ENCODE peak calls at places on chromosomes 7 and 10, in five cellular contexts. D, Y, C, L and J are unnamed samples.

GRCh38 chr10:121927361-121927840 is 430 bp downstream of the ATE1 start:
- DNase-seq in C (peak), D (peak), L (peak), Y (peak), J (peak)

GRCh38 chr10:71608863-71609768 is 110.5 kb downstream of the C10orf105 start:
- DNase-seq in Y (peak), D (peak), C (peak), L (peak), J (peak)

GRCh38 chr7:19744075-19744474 is 29.3 kb downstream of the TMEM196 start:
- DNase-seq in Y (no peak), D (no peak), C (no peak), L (no peak), J (no peak)

GRCh38 chr10:14583252-14583651 is 191.4 kb downstream of the FAM107B start:
- DNase-seq in D (no peak), C (no peak), Y (no peak), L (no peak), J (no peak)

GRCh38 chr10:8453587-8453986 is 399.1 kb downstream of the GATA3 start:
- DNase-seq in Y (no peak), C (no peak), D (no peak), L (no peak), J (peak)

GRCh38 chr7:105916603-105917002 is 40.2 kb upstream of the ATXN7L1 start:
- DNase-seq in C (peak), L (no peak), D (no peak), Y (no peak), J (no peak)

GRCh38 chr10:11177926-11178453 is 160.3 kb downstream of the CELF2 start:
- DNase-seq in L (peak), Y (no peak), C (no peak), D (no peak), J (no peak)

GRCh38 chr7:35003679-35004278 is 33.5 kb downstream of the DPY19L1 start:
- DNase-seq in D (peak), L (peak), C (peak), Y (no peak), J (peak)

GRCh38 chr7:105389090-105389650 is 449 bp upstream of the SRPK2 start:
- DNase-seq in Y (peak), D (peak), C (peak), L (peak), J (peak)

GRCh38 chr7:5595545-5596045 is 172.0 kb upstream of the TNRC18 start:
- DNase-seq in C (no peak), Y (no peak), L (peak), D (no peak), J (no peak)

GRCh38 chr7:151310578-151310977 is 31.0 kb upstream of the NUB1 start:
- DNase-seq in C (no peak), D (no peak), L (peak), Y (no peak), J (peak)

GRCh38 chr7:119802147-119802546 is 470.8 kb upstream of the KCND2 start:
- DNase-seq in Y (no peak), L (no peak), D (no peak), C (no peak), J (no peak)

GRCh38 chr7:80372415-80372814 is 139.4 kb downstream of the GNAT3 start:
- DNase-seq in C (peak), L (no peak), D (no peak), Y (no peak), J (no peak)

GRCh38 chr10:124523301-124523871 is 61.8 kb downstream of the LHPP start:
- DNase-seq in L (no peak), Y (no peak), C (no peak), D (peak), J (no peak)

GRCh38 chr7:126792501-126792900 is 460.2 kb downstream of the GRM8 start:
- DNase-seq in L (no peak), Y (no peak), C (no peak), D (no peak), J (no peak)

GRCh38 chr10:36473122-36473521 is 652.3 kb upstream of the ANKRD30A start:
- DNase-seq in D (no peak), L (no peak), Y (no peak), C (no peak), J (no peak)

GRCh38 chr7:80548790-80549530 is 37.1 kb upstream of the GNAT3 start:
- DNase-seq in C (no peak), Y (no peak), D (no peak), L (no peak), J (no peak)

GRCh38 chr7:25288536-25289283 is 60.4 kb upstream of the NPVF start:
- DNase-seq in Y (no peak), C (no peak), D (no peak), L (no peak), J (no peak)

GRCh38 chr10:102809753-102810152 is 27.5 kb downstream of the CYP17A1 start:
- DNase-seq in C (no peak), D (no peak), L (no peak), Y (no peak), J (no peak)

GRCh38 chr7:100632951-100633717 is 8.2 kb downstream of the TFR2 start:
- DNase-seq in D (no peak), L (peak), Y (peak), C (peak), J (peak)

GRCh38 chr10:3516626-3517255 is 268.3 kb downstream of the KLF6 start:
- DNase-seq in D (no peak), Y (no peak), L (no peak), C (peak), J (no peak)

GRCh38 chr7:32275216-32275979 is 205.2 kb upstream of the PDE1C start:
- DNase-seq in L (peak), C (no peak), D (no peak), Y (no peak), J (no peak)

GRCh38 chr7:152424348-152425108 is 11.3 kb downstream of the KMT2C start:
- DNase-seq in D (no peak), Y (no peak), L (no peak), C (peak), J (no peak)

GRCh38 chr10:29932991-29933390 is 126.4 kb downstream of the JCAD start:
- DNase-seq in L (no peak), Y (no peak), C (no peak), D (no peak), J (no peak)

GRCh38 chr10:47453435-47454293 is 30.3 kb downstream of the ANXA8 start:
- DNase-seq in L (no peak), C (no peak), Y (peak), D (no peak), J (no peak)

GRCh38 chr7:44477063-44477830 is 13.2 kb downstream of the NUDCD3 start:
- DNase-seq in L (peak), D (no peak), Y (peak), C (peak), J (peak)

GRCh38 chr7:151517601-151518104 is 2.0 kb downstream of the RHEB start:
- DNase-seq in D (no peak), L (peak), C (no peak), Y (no peak), J (no peak)

GRCh38 chr7:144391823-144392255 is 11.7 kb downstream of the NOBOX start:
- DNase-seq in D (peak), Y (no peak), C (peak), L (peak), J (no peak)

GRCh38 chr7:140604076-140604475 is 36.5 kb downstream of the DENND2A start:
- DNase-seq in Y (no peak), D (no peak), C (no peak), L (no peak), J (no peak)

GRCh38 chr7:151740180-151740845 is 136.6 kb downstream of the PRKAG2 start:
- DNase-seq in L (peak), C (no peak), D (no peak), Y (no peak), J (no peak)

GRCh38 chr10:94042001-94042813 is 48.5 kb downstream of the PLCE1 start:
- DNase-seq in D (no peak), L (peak), C (peak), Y (peak), J (peak)
- TF ChIP-seq CTCF in D (peak), L (no peak), C (peak), Y (no peak), J (no peak)

GRCh38 chr7:2804227-2804763 is 39.8 kb downstream of the GNA12 start:
- DNase-seq in D (no peak), Y (no peak), C (no peak), L (no peak), J (no peak)
- TF ChIP-seq CTCF in D (no peak), Y (peak), C (no peak), L (no peak), J (no peak)

GRCh38 chr10:48506147-48506917 is 98.5 kb downstream of the ARHGAP22 start:
- DNase-seq in C (peak), L (peak), Y (peak), D (no peak), J (peak)
- TF ChIP-seq CTCF in C (peak), L (peak), Y (peak), D (no peak), J (peak)

GRCh38 chr10:5683065-5683464 is 1.6 kb upstream of the TASOR2 start:
- DNase-seq in D (no peak), C (no peak), L (no peak), Y (no peak), J (no peak)

GRCh38 chr10:5684318-5684970 is at the start of gene TASOR2:
- DNase-seq in L (peak), Y (peak), D (peak), C (peak), J (peak)

GRCh38 chr10:5685764-5686240 is 1.2 kb downstream of the TASOR2 start:
- DNase-seq in L (no peak), C (peak), Y (no peak), D (no peak), J (no peak)

GRCh38 chr10:5681930-5682329 is 2.7 kb upstream of the TASOR2 start:
- DNase-seq in Y (no peak), D (no peak), L (no peak), C (no peak), J (no peak)

GRCh38 chr10:5684971-5685763 is 529 bp downstream of the TASOR2 start:
- DNase-seq in L (peak), Y (peak), D (peak), C (peak), J (peak)
- TF ChIP-seq CTCF in L (peak), Y (peak), D (peak), C (peak), J (peak)

GRCh38 chr7:158816995-158817394 is 12.3 kb downstream of the ESYT2 start:
- DNase-seq in D (no peak), C (no peak), Y (no peak), L (no peak), J (peak)
- TF ChIP-seq CTCF in D (no peak), C (no peak), Y (no peak), L (no peak), J (no peak)

GRCh38 chr7:128671992-128672391 is at the start of gene GARIN1A:
- DNase-seq in Y (no peak), D (no peak), C (no peak), L (no peak), J (no peak)

GRCh38 chr7:128676665-128677064 is 4.6 kb downstream of the GARIN1A start:
- DNase-seq in C (no peak), Y (no peak), L (no peak), D (no peak), J (no peak)

GRCh38 chr7:128673571-128673970 is 1.5 kb downstream of the GARIN1A start:
- DNase-seq in C (no peak), L (no peak), Y (no peak), D (no peak), J (no peak)

GRCh38 chr7:128672927-128673517 is 930 bp downstream of the GARIN1A start:
- DNase-seq in D (no peak), Y (peak), L (peak), C (peak), J (no peak)
- TF ChIP-seq CTCF in D (peak), Y (peak), L (peak), C (peak), J (no peak)

GRCh38 chr7:128032605-128033235 is 1.5 kb upstream of the LRRC4 start:
- DNase-seq in Y (peak), L (no peak), D (no peak), C (no peak), J (no peak)

GRCh38 chr7:128030999-128031681 is at the start of gene LRRC4:
- DNase-seq in C (peak), Y (peak), L (no peak), D (no peak), J (peak)

GRCh38 chr7:128030263-128030998 is 806 bp downstream of the LRRC4 start:
- DNase-seq in C (no peak), D (no peak), Y (peak), L (no peak), J (no peak)

GRCh38 chr7:128033246-128033645 is 2.0 kb upstream of the LRRC4 start:
- DNase-seq in C (no peak), L (no peak), Y (no peak), D (no peak), J (no peak)

GRCh38 chr7:128031901-128032604 is 816 bp upstream of the LRRC4 start:
- DNase-seq in Y (peak), C (peak), D (peak), L (no peak), J (no peak)
- TF ChIP-seq CTCF in Y (peak), C (peak), D (peak), L (no peak), J (no peak)

GRCh38 chr7:46493196-46493595 is 572.1 kb upstream of the IGFBP3 start:
- DNase-seq in C (no peak), L (no peak), Y (no peak), D (no peak), J (no peak)
- TF ChIP-seq CTCF in C (peak), L (no peak), Y (no peak), D (no peak), J (peak)

DNA sequence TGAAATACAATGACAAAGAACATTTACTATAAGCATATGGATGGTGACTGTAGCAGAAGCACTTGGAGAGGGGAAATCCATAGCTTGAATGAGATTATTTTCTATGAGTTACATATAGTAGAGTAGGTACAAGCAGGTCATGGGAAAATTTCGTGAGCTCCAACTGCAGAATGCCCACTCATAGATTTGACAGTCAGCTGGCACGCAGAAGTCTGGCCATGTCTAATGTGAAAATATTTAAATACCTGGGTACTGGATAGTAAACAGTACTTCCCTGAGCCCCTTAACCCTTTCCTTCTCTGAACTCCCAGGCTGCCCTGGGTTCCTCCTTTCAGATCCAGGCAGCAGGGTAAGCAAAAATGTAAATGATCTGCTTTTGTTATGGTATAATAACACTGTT is 209.7 kb downstream of the OTUD1 start:
- DNase-seq in Y (no peak), C (no peak), D (no peak), L (no peak), J (no peak)
- TF ChIP-seq CTCF in Y (no peak), C (no peak), D (no peak), L (no peak), J (no peak)